ENCODE peak calls at places on chromosomes 13 and 19, in four cellular contexts. One of them, this sample, is unnamed.

GRCh38 chr19:13937479-13938360 is 497 bp downstream of the PODNL1 start:
- DNase-seq in A549: no peak
- DNase-seq in WTC11: peak; percentile 51
- DNase-seq in DND-41: no peak
- DNase-seq in this sample: no peak

GRCh38 chr19:39974377-39975155 is 3.6 kb downstream of the PSMC4 start:
- DNase-seq in A549: no peak
- DNase-seq in WTC11: no peak
- DNase-seq in DND-41: no peak
- DNase-seq in this sample: no peak

GRCh38 chr19:12513531-12514061 is 29.0 kb upstream of the ZNF709 start:
- DNase-seq in A549: no peak
- DNase-seq in WTC11: peak; percentile 75
- DNase-seq in DND-41: no peak
- DNase-seq in this sample: no peak

GRCh38 chr13:109274188-109274821 is 512.1 kb downstream of the IRS2 start:
- DNase-seq in A549: no peak
- DNase-seq in WTC11: peak; percentile 21
- DNase-seq in DND-41: no peak
- DNase-seq in this sample: no peak

GRCh38 chr19:46076951-46077814 is 36.4 kb upstream of the IGFL4 start:
- DNase-seq in A549: peak; percentile 95
- DNase-seq in WTC11: peak; percentile 83
- DNase-seq in DND-41: peak; percentile 12
- DNase-seq in this sample: peak; percentile 62

GRCh38 chr19:6718741-6719539 is 1.5 kb downstream of the C3 start:
- DNase-seq in A549: peak; percentile 58
- DNase-seq in WTC11: peak; percentile 78
- DNase-seq in DND-41: peak; percentile 52
- DNase-seq in this sample: peak; percentile 57

GRCh38 chr13:77620138-77620537 is 77.3 kb upstream of the SLAIN1 start:
- DNase-seq in A549: no peak
- DNase-seq in WTC11: no peak
- DNase-seq in DND-41: no peak
- DNase-seq in this sample: no peak

GRCh38 chr19:14599548-14600147 is 16.8 kb downstream of the CLEC17A start:
- DNase-seq in A549: no peak
- DNase-seq in WTC11: no peak
- DNase-seq in DND-41: no peak
- DNase-seq in this sample: no peak

GRCh38 chr19:806815-807421 is 9.7 kb downstream of the PTBP1 start:
- DNase-seq in A549: no peak
- DNase-seq in WTC11: no peak
- DNase-seq in DND-41: no peak
- DNase-seq in this sample: no peak

GRCh38 chr13:27834095-27834494 is 41.8 kb downstream of the GSX1 start:
- DNase-seq in A549: no peak
- DNase-seq in WTC11: no peak
- DNase-seq in DND-41: no peak
- DNase-seq in this sample: no peak

GRCh38 chr13:114288157-114288591 is 6.8 kb downstream of the UPF3A start:
- DNase-seq in A549: no peak
- DNase-seq in WTC11: no peak
- DNase-seq in DND-41: no peak
- DNase-seq in this sample: no peak

GRCh38 chr19:49409441-49410029 is 13.7 kb downstream of the PTH2 start:
- DNase-seq in A549: no peak
- DNase-seq in WTC11: no peak
- DNase-seq in DND-41: peak; percentile 39
- DNase-seq in this sample: peak; percentile 36

GRCh38 chr13:113922412-113923118 is 51.3 kb downstream of the C13orf46 start:
- DNase-seq in A549: no peak
- DNase-seq in WTC11: peak; percentile 3
- DNase-seq in DND-41: no peak
- DNase-seq in this sample: no peak

GRCh38 chr13:42136518-42136917 is 88.1 kb downstream of the DGKH start:
- DNase-seq in A549: no peak
- DNase-seq in WTC11: no peak
- DNase-seq in DND-41: no peak
- DNase-seq in this sample: no peak

GRCh38 chr13:105527127-105527526 is 1008.3 kb downstream of the EFNB2 start:
- DNase-seq in A549: no peak
- DNase-seq in WTC11: no peak
- DNase-seq in DND-41: no peak
- DNase-seq in this sample: no peak

GRCh38 chr13:23859904-23860303 is 29.3 kb downstream of the MIPEP start:
- DNase-seq in A549: no peak
- DNase-seq in WTC11: no peak
- DNase-seq in DND-41: no peak
- DNase-seq in this sample: no peak

GRCh38 chr19:15381864-15382263 is 2.3 kb upstream of the AKAP8 start:
- DNase-seq in A549: no peak
- DNase-seq in WTC11: no peak
- DNase-seq in DND-41: no peak
- DNase-seq in this sample: no peak

GRCh38 chr19:48881741-48882657 is 9.8 kb downstream of the PPP1R15A start:
- DNase-seq in A549: no peak
- DNase-seq in WTC11: peak; percentile 73
- DNase-seq in DND-41: peak; percentile 36
- DNase-seq in this sample: peak; percentile 26

GRCh38 chr19:44345969-44346368 is 10.5 kb downstream of the ZNF112 start:
- DNase-seq in A549: no peak
- DNase-seq in WTC11: no peak
- DNase-seq in DND-41: no peak
- DNase-seq in this sample: no peak

GRCh38 chr13:67792151-67792665 is 562.1 kb upstream of the PCDH9 start:
- DNase-seq in A549: no peak
- DNase-seq in WTC11: no peak
- DNase-seq in DND-41: no peak
- DNase-seq in this sample: no peak

GRCh38 chr13:97978661-97979450 is 25.4 kb downstream of the IPO5 start:
- DNase-seq in A549: no peak
- DNase-seq in WTC11: no peak
- DNase-seq in DND-41: no peak
- DNase-seq in this sample: no peak

GRCh38 chr19:1651061-1651547 is 1.3 kb downstream of the TCF3 start:
- DNase-seq in A549: no peak
- DNase-seq in WTC11: peak; percentile 56
- DNase-seq in DND-41: peak; percentile 90
- DNase-seq in this sample: peak; percentile 87

GRCh38 chr19:48745208-48745995 is 1.3 kb downstream of the IZUMO1 start:
- DNase-seq in A549: peak; percentile 86
- DNase-seq in WTC11: peak; percentile 70
- DNase-seq in DND-41: peak; percentile 70
- DNase-seq in this sample: peak; percentile 75

GRCh38 chr13:104809483-104809882 is 1726.0 kb downstream of the EFNB2 start:
- DNase-seq in A549: no peak
- DNase-seq in WTC11: no peak
- DNase-seq in DND-41: peak; percentile 68
- DNase-seq in this sample: no peak

GRCh38 chr13:110326263-110326904 is 19.3 kb downstream of the COL4A2 start:
- DNase-seq in A549: no peak
- DNase-seq in WTC11: no peak
- DNase-seq in DND-41: no peak
- DNase-seq in this sample: no peak

GRCh38 chr19:4911786-4912672 is 2.7 kb downstream of the UHRF1 start:
- DNase-seq in A549: peak; percentile 90
- DNase-seq in WTC11: peak; percentile 62
- DNase-seq in DND-41: peak; percentile 65
- DNase-seq in this sample: peak; percentile 83

GRCh38 chr13:108929532-108929931 is 300.1 kb downstream of the MYO16 start:
- DNase-seq in A549: no peak
- DNase-seq in WTC11: no peak
- DNase-seq in DND-41: no peak
- DNase-seq in this sample: no peak

GRCh38 chr13:42807236-42807635 is 25.9 kb downstream of the FAM216B start:
- DNase-seq in A549: no peak
- DNase-seq in WTC11: no peak
- DNase-seq in DND-41: peak; percentile 27
- DNase-seq in this sample: no peak

GRCh38 chr19:15180451-15181390 is 20.1 kb downstream of the NOTCH3 start:
- DNase-seq in A549: no peak
- DNase-seq in WTC11: peak; percentile 81
- DNase-seq in DND-41: no peak
- DNase-seq in this sample: no peak

GRCh38 chr13:41365636-41366035 is 54.6 kb downstream of the NAA16 start:
- DNase-seq in A549: no peak
- DNase-seq in WTC11: no peak
- DNase-seq in DND-41: no peak
- DNase-seq in this sample: no peak

GRCh38 chr13:85521586-85521985 is 277.6 kb downstream of the SLITRK6 start:
- DNase-seq in A549: no peak
- DNase-seq in WTC11: no peak
- DNase-seq in DND-41: no peak
- DNase-seq in this sample: no peak

GRCh38 chr13:50222569-50223332 is 207.5 kb downstream of the KCNRG start:
- DNase-seq in A549: no peak
- DNase-seq in WTC11: peak; percentile 14
- DNase-seq in DND-41: no peak
- DNase-seq in this sample: peak; percentile 24

GRCh38 chr13:48185018-48185417 is 48.0 kb upstream of the ITM2B start:
- DNase-seq in A549: no peak
- DNase-seq in WTC11: no peak
- DNase-seq in DND-41: no peak
- DNase-seq in this sample: no peak

GRCh38 chr13:26412961-26413716 is 144.3 kb upstream of the WASF3 start:
- DNase-seq in A549: no peak
- DNase-seq in WTC11: no peak
- DNase-seq in DND-41: no peak
- DNase-seq in this sample: no peak

GRCh38 chr13:50129065-50129922 is 114.0 kb downstream of the KCNRG start:
- DNase-seq in A549: no peak
- DNase-seq in WTC11: no peak
- DNase-seq in DND-41: no peak
- DNase-seq in this sample: peak; percentile 26

DNA sequence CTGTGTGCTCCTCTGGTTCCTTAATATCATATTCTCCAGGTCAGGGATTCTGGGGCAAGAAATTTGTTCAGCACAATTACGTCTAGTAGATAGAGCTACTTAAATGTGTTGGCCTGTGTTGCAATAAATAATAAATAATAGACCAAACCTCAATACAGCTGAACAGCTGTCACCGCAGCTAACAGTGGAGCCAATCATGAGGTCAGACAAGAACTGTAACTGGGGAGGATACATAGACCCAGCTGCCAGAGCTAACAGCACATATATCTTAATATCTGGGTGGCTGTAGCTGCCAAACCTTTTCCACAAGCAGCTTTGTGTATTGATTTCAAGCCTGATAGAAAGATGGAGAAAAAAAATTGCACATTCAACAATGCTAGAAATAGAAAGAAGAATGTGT is 1596.4 kb upstream of the PCDH20 start:
- DNase-seq in A549: no peak
- DNase-seq in WTC11: no peak
- DNase-seq in DND-41: no peak
- DNase-seq in this sample: no peak
- TF ChIP-seq CTCF in A549: no peak
- TF ChIP-seq CTCF in WTC11: no peak
- TF ChIP-seq CTCF in DND-41: no peak
- TF ChIP-seq CTCF in this sample: no peak

GRCh38 chr13:47081246-47081645 is 184.4 kb upstream of the HTR2A start:
- DNase-seq in A549: no peak
- DNase-seq in WTC11: no peak
- DNase-seq in DND-41: no peak
- DNase-seq in this sample: no peak
- TF ChIP-seq CTCF in A549: no peak
- TF ChIP-seq CTCF in WTC11: no peak
- TF ChIP-seq CTCF in DND-41: no peak
- TF ChIP-seq CTCF in this sample: no peak

DNA sequence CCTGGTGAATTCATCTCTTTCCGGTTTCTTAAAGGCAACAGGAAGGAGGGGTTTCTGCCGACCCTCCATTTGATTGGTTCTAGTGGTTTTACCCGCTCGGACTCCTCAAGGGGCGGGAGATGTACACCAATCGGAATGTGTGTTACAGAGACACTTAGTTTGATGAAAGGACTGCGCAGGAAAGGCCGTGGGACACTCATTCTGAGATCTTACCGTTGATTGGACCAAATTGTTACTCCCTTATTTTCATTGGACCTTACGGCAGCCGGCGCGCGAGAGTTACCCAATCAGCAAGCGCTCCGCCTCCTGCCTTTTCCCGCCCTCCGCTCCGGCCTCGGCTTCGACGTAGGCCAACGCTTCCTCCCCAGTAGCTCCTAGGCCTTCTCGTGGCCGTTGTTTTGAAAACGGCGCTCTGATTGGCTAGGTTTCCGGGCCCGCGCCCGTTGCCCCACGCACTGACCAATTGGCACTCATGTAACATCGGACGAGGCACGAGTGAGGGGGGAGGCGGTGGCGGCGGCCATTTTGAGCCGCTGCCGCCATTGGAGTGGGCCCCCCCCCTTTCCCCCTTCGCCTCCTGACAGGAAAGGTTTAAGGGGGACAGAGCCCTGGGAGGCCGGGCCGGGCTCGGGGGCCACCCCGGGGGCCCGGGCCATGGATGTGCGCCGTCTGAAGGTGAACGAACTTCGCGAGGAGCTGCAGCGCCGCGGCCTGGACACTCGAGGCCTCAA is at the start of gene HNRNPUL1:
- DNase-seq in A549: peak; percentile 100
- DNase-seq in WTC11: peak; percentile 98
- DNase-seq in DND-41: peak; percentile 99
- DNase-seq in this sample: peak; percentile 98
- TF ChIP-seq CTCF in A549: peak; percentile 44
- TF ChIP-seq CTCF in WTC11: no peak
- TF ChIP-seq CTCF in DND-41: peak; percentile 40
- TF ChIP-seq CTCF in this sample: no peak

GRCh38 chr13:19890030-19890429 is 26.6 kb upstream of the ZMYM5 start:
- DNase-seq in A549: no peak
- DNase-seq in WTC11: no peak
- DNase-seq in DND-41: no peak
- DNase-seq in this sample: no peak

GRCh38 chr13:19888799-19889198 is 25.4 kb upstream of the ZMYM5 start:
- DNase-seq in A549: no peak
- DNase-seq in WTC11: no peak
- DNase-seq in DND-41: no peak
- DNase-seq in this sample: no peak
- TF ChIP-seq CTCF in A549: peak; percentile 14
- TF ChIP-seq CTCF in WTC11: no peak
- TF ChIP-seq CTCF in DND-41: peak; percentile 34
- TF ChIP-seq CTCF in this sample: peak; percentile 30

GRCh38 chr19:19217110-19217509 is 5.4 kb downstream of the NCAN start:
- DNase-seq in A549: peak; percentile 21
- DNase-seq in WTC11: no peak
- DNase-seq in DND-41: no peak
- DNase-seq in this sample: no peak
- TF ChIP-seq CTCF in A549: no peak
- TF ChIP-seq CTCF in WTC11: no peak
- TF ChIP-seq CTCF in DND-41: no peak
- TF ChIP-seq CTCF in this sample: no peak

GRCh38 chr19:34118879-34119748 is 53.2 kb upstream of the LSM14A start:
- DNase-seq in A549: no peak
- DNase-seq in WTC11: no peak
- DNase-seq in DND-41: no peak
- DNase-seq in this sample: no peak

GRCh38 chr19:34124828-34125227 is 47.5 kb upstream of the LSM14A start:
- DNase-seq in A549: no peak
- DNase-seq in WTC11: no peak
- DNase-seq in DND-41: no peak
- DNase-seq in this sample: no peak

GRCh38 chr19:34126966-34127365 is 45.3 kb upstream of the LSM14A start:
- DNase-seq in A549: no peak
- DNase-seq in WTC11: no peak
- DNase-seq in DND-41: no peak
- DNase-seq in this sample: no peak

GRCh38 chr19:34120846-34121639 is 51.3 kb upstream of the LSM14A start:
- DNase-seq in A549: peak; percentile 87
- DNase-seq in WTC11: peak; percentile 66
- DNase-seq in DND-41: peak; percentile 56
- DNase-seq in this sample: peak; percentile 77
- TF ChIP-seq CTCF in A549: peak; percentile 85
- TF ChIP-seq CTCF in WTC11: peak; percentile 62
- TF ChIP-seq CTCF in DND-41: peak; percentile 84
- TF ChIP-seq CTCF in this sample: peak; percentile 78